ENCODE peak calls at places on chromosome 16, in four cellular contexts. N is K562, K is HCT116, C is HepG2. S is an unnamed sample.

GRCh38 chr16:86604436-86605220 is 26.3 kb downstream of the FOXL1 start:
- DNase-seq in K (no peak), N (no peak), C (no peak), S (no peak)

GRCh38 chr16:47574091-47575054 is 113.2 kb downstream of the PHKB start:
- DNase-seq in N (no peak), C (no peak), K (no peak), S (no peak)

GRCh38 chr16:87101903-87102302 is 215.3 kb downstream of the C16orf95 start:
- DNase-seq in N (no peak), C (no peak), K (no peak), S (no peak)

GRCh38 chr16:86199871-86200700 is 301.1 kb downstream of the IRF8 start:
- DNase-seq in N (no peak), C (no peak), K (no peak), S (no peak)

GRCh38 chr16:19168173-19169080 is at the start of gene SYT17:
- DNase-seq in K (no peak), C (no peak), N (no peak), S (no peak)

GRCh38 chr16:87973721-87974120 is 22.5 kb downstream of the BANP start:
- DNase-seq in C (no peak), N (no peak), K (no peak), S (no peak)

GRCh38 chr16:51287231-51287630 is 136.2 kb upstream of the SALL1 start:
- DNase-seq in N (no peak), K (no peak), C (no peak), S (no peak)

GRCh38 chr16:88747588-88748301 is 37.3 kb downstream of the PIEZO1 start:
- DNase-seq in C (peak), K (peak), N (peak), S (no peak)

GRCh38 chr16:12672986-12673385 is 130.7 kb downstream of the CPPED1 start:
- DNase-seq in K (no peak), N (no peak), C (no peak), S (no peak)

GRCh38 chr16:46638947-46639925 is 18.1 kb upstream of the SHCBP1 start:
- DNase-seq in C (no peak), N (no peak), K (no peak), S (no peak)

GRCh38 chr16:82063456-82064082 is 28.5 kb downstream of the HSD17B2 start:
- DNase-seq in N (no peak), K (no peak), C (peak), S (no peak)

GRCh38 chr16:56421313-56421712 is 4.0 kb downstream of the AMFR start:
- DNase-seq in N (no peak), C (no peak), K (no peak), S (no peak)

GRCh38 chr16:84607694-84608093 is 10.2 kb downstream of the COTL1 start:
- DNase-seq in K (no peak), C (no peak), N (no peak), S (no peak)

GRCh38 chr16:15798671-15799070 is 58.2 kb downstream of the MYH11 start:
- DNase-seq in C (no peak), N (no peak), K (no peak), S (no peak)

GRCh38 chr16:46731691-46732555 is 16.2 kb downstream of the MYLK3 start:
- DNase-seq in C (peak), K (no peak), N (no peak), S (no peak)

GRCh38 chr16:48862087-48862532 is 252.1 kb upstream of the N4BP1 start:
- DNase-seq in K (peak), N (no peak), C (no peak), S (no peak)

GRCh38 chr16:54954220-54954619 is 23.6 kb downstream of the IRX5 start:
- DNase-seq in K (no peak), C (no peak), N (no peak), S (no peak)

GRCh38 chr16:720990-721764 is at the start of gene ANTKMT:
- DNase-seq in N (peak), C (peak), K (no peak), S (no peak)

GRCh38 chr16:57411362-57411976 is 6.9 kb downstream of the CCL17 start:
- DNase-seq in C (no peak), K (no peak), N (no peak), S (no peak)

GRCh38 chr16:82983390-82983789 is 356.6 kb downstream of the CDH13 start:
- DNase-seq in N (no peak), C (no peak), K (no peak), S (no peak)

GRCh38 chr16:86215233-86215978 is 294.9 kb upstream of the FOXF1 start:
- DNase-seq in K (no peak), N (no peak), C (no peak), S (no peak)

DNA sequence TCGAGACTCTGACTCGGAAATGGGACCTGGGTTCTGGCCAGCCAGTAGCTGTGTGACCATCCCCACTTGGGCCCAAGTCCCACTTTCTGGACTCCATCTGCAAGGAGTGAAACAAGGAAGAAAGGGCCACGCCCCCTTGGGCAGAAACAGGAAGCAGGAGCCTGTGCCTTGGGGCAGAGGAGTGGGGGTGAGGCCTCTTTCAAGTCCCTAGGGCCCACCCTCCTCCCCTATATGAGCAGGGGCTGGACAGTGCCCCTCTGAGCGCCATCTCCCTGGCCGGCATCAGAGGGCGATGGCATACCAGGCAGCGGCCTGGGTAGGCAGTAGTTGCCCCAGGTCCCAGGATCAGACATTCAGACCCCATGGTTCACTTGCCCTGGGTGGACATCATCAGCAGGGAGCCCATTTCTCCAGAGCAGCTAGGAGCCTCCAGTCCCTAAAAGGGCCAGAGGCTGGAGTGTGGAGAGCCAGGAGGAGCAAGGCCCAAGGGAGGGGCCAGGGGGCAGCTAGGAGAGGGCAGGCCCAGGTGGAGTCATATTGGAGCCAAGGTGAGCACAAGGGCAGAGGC is 7.1 kb downstream of the BCAR1 start:
- DNase-seq in K (no peak), C (no peak), N (no peak), S (no peak)
- TF ChIP-seq TCF7L2 in K (no peak), C (no peak), N (no peak), S (no peak)

GRCh38 chr16:27838536-27839175 is 224.9 kb downstream of the GSG1L start:
- DNase-seq in K (no peak), N (no peak), C (no peak), S (no peak)
- TF ChIP-seq TCF7L2 in K (no peak), N (no peak), C (no peak), S (no peak)

GRCh38 chr16:3643095-3643730 is 11.3 kb upstream of the DNASE1 start:
- DNase-seq in C (no peak), N (peak), K (no peak), S (no peak)
- TF ChIP-seq TCF7L2 in C (no peak), N (no peak), K (no peak), S (no peak)

GRCh38 chr16:68357521-68357922 is 46.7 kb downstream of the PRMT7 start:
- DNase-seq in C (no peak), K (no peak), N (no peak), S (no peak)

GRCh38 chr16:68357923-68358322 is 47.1 kb downstream of the PRMT7 start:
- DNase-seq in N (no peak), C (no peak), K (no peak), S (no peak)

GRCh38 chr16:68360547-68360946 is 49.7 kb downstream of the PRMT7 start:
- DNase-seq in N (no peak), K (no peak), C (no peak), S (no peak)

GRCh38 chr16:68359398-68360191 is 48.8 kb downstream of the PRMT7 start:
- DNase-seq in N (no peak), C (no peak), K (no peak), S (no peak)

DNA sequence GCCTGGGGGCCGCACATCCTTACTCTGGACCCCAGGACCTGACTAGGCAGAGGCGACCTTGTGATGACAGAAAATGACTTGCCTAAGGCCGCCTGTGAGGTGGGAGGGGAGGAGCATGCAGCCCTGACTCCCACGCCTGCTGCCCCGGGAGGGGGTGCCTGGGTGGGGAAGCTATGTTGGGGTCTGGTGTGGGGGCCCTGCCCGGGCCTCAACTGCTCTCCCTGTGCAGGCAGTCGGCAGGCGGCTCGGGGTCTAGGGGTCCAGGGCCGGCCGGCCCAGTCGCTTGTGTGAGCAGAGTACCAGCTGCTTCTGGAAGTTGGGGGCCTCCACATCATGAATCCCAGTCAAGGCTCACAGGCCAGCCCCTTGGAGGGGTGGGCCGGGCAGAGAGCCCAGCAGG is 48.1 kb downstream of the PRMT7 start:
- DNase-seq in C (no peak), K (no peak), N (no peak), S (no peak)
- TF ChIP-seq TCF7L2 in C (no peak), K (no peak), N (no peak), S (no peak)

DNA sequence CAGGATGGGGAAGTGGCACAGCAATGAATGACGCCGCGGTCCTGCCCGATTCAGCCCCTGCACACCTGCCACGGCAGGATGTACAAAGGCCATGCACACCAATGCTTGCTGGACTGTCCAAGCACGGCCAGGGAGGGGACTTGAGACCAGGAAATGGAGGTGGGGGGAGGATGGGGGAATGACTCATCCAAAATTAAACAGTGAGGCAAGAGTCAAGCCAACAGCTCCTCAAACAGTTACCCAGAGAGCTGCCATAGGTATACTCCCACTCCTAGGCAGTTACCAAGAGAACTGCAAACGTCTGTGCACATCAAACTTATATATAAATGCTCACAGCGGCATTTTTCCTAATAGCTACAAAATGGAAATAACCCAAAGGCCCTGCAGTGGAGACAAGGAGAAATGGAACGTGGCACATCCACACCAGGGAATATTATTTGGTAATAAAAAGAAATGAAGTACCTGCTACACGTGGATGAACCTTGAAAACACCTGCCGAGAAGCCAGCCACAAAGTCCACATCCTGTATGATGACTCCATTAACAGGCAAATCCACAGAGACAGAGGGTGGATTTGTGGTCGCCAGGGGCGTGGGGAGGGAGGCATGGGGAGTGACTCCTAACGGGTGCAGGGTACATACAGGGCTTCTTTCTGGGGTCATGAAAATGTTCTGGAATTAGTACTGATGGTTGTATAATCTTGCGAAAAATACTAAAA is 54.1 kb downstream of the VAC14 start:
- DNase-seq in C (peak), N (peak), K (peak), S (peak)
- TF ChIP-seq TCF7L2 in C (no peak), N (no peak), K (no peak), S (no peak)

S was measured in Panc1.